ENCODE peak calls at places on chromosomes 13 and 19, in ten cellular contexts. M is left ventricle myocardium inferior, P is GM12878, X is fibroblast of mammary gland, J is brain microvascular endothelial cell, Z is testis, E is heart left ventricle, K is AG04450, U is psoas muscle, H is lower lobe of right lung. T is an unnamed sample.

GRCh38 chr19:2726160-2726855 is 5.1 kb upstream of the DIRAS1 start:
- DNase-seq in H (no peak), Z (no peak), E (no peak), K (no peak), X (no peak), M (no peak), P (no peak), U (peak), J (no peak), T (no peak)

GRCh38 chr19:55169136-55169535 is 2.7 kb upstream of the DNAAF3 start:
- DNase-seq in U (no peak), J (no peak), P (no peak), Z (no peak), H (no peak), X (no peak), E (no peak), K (no peak), M (no peak), T (no peak)

GRCh38 chr19:55457683-55458457 is 3.6 kb downstream of the ISOC2 start:
- DNase-seq in J (no peak), X (no peak), P (no peak), U (no peak), M (no peak), H (no peak), K (no peak), E (no peak), Z (no peak), T (no peak)

GRCh38 chr13:51800456-51800855 is 3.5 kb downstream of the DHRS12 start:
- DNase-seq in K (no peak), M (no peak), U (no peak), E (no peak), X (no peak), J (no peak), Z (no peak), H (no peak), P (no peak), T (no peak)

GRCh38 chr13:102651892-102652291 is 43.0 kb downstream of the METTL21C start:
- DNase-seq in Z (no peak), M (no peak), E (no peak), X (peak), J (peak), P (no peak), K (no peak), H (no peak), U (no peak), T (no peak)

GRCh38 chr19:1469200-1469935 is 9.6 kb downstream of the C19orf25 start:
- DNase-seq in Z (no peak), J (no peak), X (no peak), H (peak), U (peak), E (peak), M (no peak), P (no peak), K (no peak), T (no peak)

GRCh38 chr13:26255717-26256277 is 1.9 kb downstream of the CDK8 start:
- DNase-seq in J (no peak), P (no peak), K (no peak), X (peak), H (no peak), U (no peak), E (no peak), M (no peak), Z (no peak), T (no peak)

GRCh38 chr19:13669780-13670355 is 94.5 kb upstream of the MRI1 start:
- DNase-seq in H (no peak), E (no peak), U (no peak), J (no peak), Z (peak), M (no peak), K (no peak), X (no peak), P (no peak), T (no peak)

GRCh38 chr19:1161716-1162115 is 12.4 kb downstream of the SBNO2 start:
- DNase-seq in Z (no peak), X (no peak), J (no peak), K (no peak), H (peak), U (peak), E (no peak), M (no peak), P (no peak), T (no peak)

GRCh38 chr13:60612593-60612992 is 215.6 kb downstream of the TDRD3 start:
- DNase-seq in P (no peak), H (no peak), Z (no peak), X (no peak), K (no peak), J (no peak), U (no peak), E (no peak), M (no peak), T (no peak)

GRCh38 chr13:75481176-75482069 is 546 bp downstream of the TBC1D4 start:
- DNase-seq in Z (peak), E (peak), M (peak), X (no peak), P (no peak), K (no peak), J (no peak), U (peak), H (peak), T (no peak)

GRCh38 chr13:41019027-41019487 is at the start of gene ELF1:
- DNase-seq in J (peak), K (no peak), H (peak), M (no peak), Z (peak), E (peak), P (peak), X (peak), U (no peak), T (peak)

GRCh38 chr13:111410232-111411021 is 90.0 kb downstream of the TEX29 start:
- DNase-seq in K (no peak), H (no peak), X (no peak), J (no peak), E (no peak), P (no peak), Z (no peak), U (no peak), M (no peak), T (no peak)

GRCh38 chr19:41703602-41704293 is 4.7 kb upstream of the CEACAM5 start:
- DNase-seq in E (no peak), U (no peak), Z (no peak), M (no peak), P (no peak), J (no peak), X (no peak), K (no peak), H (no peak), T (no peak)

GRCh38 chr13:71625183-71625582 is 241.8 kb downstream of the DACH1 start:
- DNase-seq in P (no peak), X (no peak), M (no peak), H (no peak), K (no peak), Z (no peak), E (no peak), J (no peak), U (no peak), T (no peak)

GRCh38 chr19:45878043-45878794 is 7.7 kb downstream of the IRF2BP1 start:
- DNase-seq in U (no peak), E (no peak), J (no peak), Z (no peak), K (no peak), P (no peak), H (no peak), M (no peak), X (no peak), T (no peak)

GRCh38 chr19:33395561-33396550 is 22.3 kb downstream of the CEBPG start:
- DNase-seq in J (no peak), E (no peak), H (peak), Z (peak), U (peak), M (peak), P (no peak), K (no peak), X (peak), T (no peak)

GRCh38 chr13:48066310-48066989 is 28.5 kb downstream of the MED4 start:
- DNase-seq in X (peak), J (no peak), M (no peak), E (no peak), U (no peak), K (no peak), H (no peak), Z (no peak), P (peak), T (no peak)

GRCh38 chr19:15836345-15836594 is 20.8 kb upstream of the OR10H1 start:
- DNase-seq in M (no peak), Z (peak), K (no peak), X (peak), H (no peak), U (no peak), P (no peak), E (no peak), J (peak), T (no peak)

GRCh38 chr13:50608357-50608756 is 235.1 kb downstream of the DLEU7 start:
- DNase-seq in P (no peak), X (no peak), J (no peak), Z (no peak), H (no peak), K (no peak), E (no peak), M (no peak), U (no peak), T (no peak)

GRCh38 chr13:49806126-49806536 is 13.6 kb upstream of the KPNA3 start:
- DNase-seq in Z (no peak), X (peak), K (no peak), M (no peak), P (no peak), U (no peak), E (no peak), J (no peak), H (no peak), T (no peak)

GRCh38 chr13:59689057-59689456 is 474.7 kb downstream of the DIAPH3 start:
- DNase-seq in M (no peak), Z (no peak), E (no peak), K (no peak), P (no peak), X (no peak), J (no peak), U (no peak), H (no peak), T (no peak)

GRCh38 chr19:29843180-29844051 is 31.6 kb downstream of the CCNE1 start:
- DNase-seq in K (no peak), J (peak), M (peak), E (peak), U (peak), H (peak), P (no peak), Z (peak), X (peak), T (no peak)

GRCh38 chr19:4537953-4538600 is 1.8 kb downstream of the LRG1 start:
- DNase-seq in U (no peak), K (no peak), P (no peak), H (no peak), J (no peak), X (no peak), Z (peak), M (no peak), E (no peak), T (no peak)

GRCh38 chr13:35695411-35695810 is 218.9 kb upstream of the MAB21L1 start:
- DNase-seq in J (no peak), Z (no peak), E (no peak), H (no peak), M (no peak), P (no peak), X (peak), U (no peak), K (no peak), T (no peak)

GRCh38 chr19:42394751-42395150 is 4.7 kb upstream of the CNFN start:
- DNase-seq in J (no peak), K (no peak), P (no peak), Z (no peak), X (no peak), M (no peak), E (no peak), H (no peak), U (no peak), T (no peak)

GRCh38 chr13:41512441-41512840 is 55.1 kb downstream of the RGCC start:
- DNase-seq in U (no peak), H (no peak), J (no peak), E (no peak), X (no peak), M (no peak), Z (no peak), P (no peak), K (no peak), T (no peak)

GRCh38 chr13:29911781-29912478 is 61.5 kb upstream of the UBL3 start:
- DNase-seq in Z (no peak), H (no peak), X (no peak), M (no peak), U (no peak), J (no peak), P (no peak), K (no peak), E (no peak), T (no peak)

GRCh38 chr13:62130016-62130970 is 714.6 kb upstream of the PCDH20 start:
- DNase-seq in Z (no peak), K (no peak), X (no peak), H (no peak), J (no peak), M (no peak), U (no peak), E (no peak), P (no peak), T (no peak)

GRCh38 chr13:43057653-43058317 is 34.4 kb downstream of the DNAJC15 start:
- DNase-seq in E (peak), Z (no peak), X (no peak), U (no peak), M (no peak), K (no peak), H (no peak), J (peak), P (no peak), T (no peak)

GRCh38 chr13:26710166-26710565 is 50.4 kb downstream of the GPR12 start:
- DNase-seq in H (no peak), M (no peak), P (no peak), U (no peak), E (no peak), J (no peak), Z (no peak), X (no peak), K (no peak), T (no peak)

GRCh38 chr19:46975918-46976782 is 43.5 kb upstream of the NPAS1 start:
- DNase-seq in J (peak), U (peak), H (peak), M (peak), X (peak), Z (peak), E (peak), P (no peak), K (peak), T (peak)

GRCh38 chr13:37277435-37278144 is 172.1 kb upstream of the CSNK1A1L start:
- DNase-seq in P (no peak), M (no peak), H (no peak), Z (no peak), E (no peak), X (peak), U (no peak), J (no peak), K (peak), T (no peak)

GRCh38 chr19:23070353-23070781 is 46.5 kb upstream of the ZNF730 start:
- DNase-seq in M (peak), P (no peak), H (no peak), Z (peak), E (peak), X (peak), J (peak), K (no peak), U (peak), T (no peak)

DNA sequence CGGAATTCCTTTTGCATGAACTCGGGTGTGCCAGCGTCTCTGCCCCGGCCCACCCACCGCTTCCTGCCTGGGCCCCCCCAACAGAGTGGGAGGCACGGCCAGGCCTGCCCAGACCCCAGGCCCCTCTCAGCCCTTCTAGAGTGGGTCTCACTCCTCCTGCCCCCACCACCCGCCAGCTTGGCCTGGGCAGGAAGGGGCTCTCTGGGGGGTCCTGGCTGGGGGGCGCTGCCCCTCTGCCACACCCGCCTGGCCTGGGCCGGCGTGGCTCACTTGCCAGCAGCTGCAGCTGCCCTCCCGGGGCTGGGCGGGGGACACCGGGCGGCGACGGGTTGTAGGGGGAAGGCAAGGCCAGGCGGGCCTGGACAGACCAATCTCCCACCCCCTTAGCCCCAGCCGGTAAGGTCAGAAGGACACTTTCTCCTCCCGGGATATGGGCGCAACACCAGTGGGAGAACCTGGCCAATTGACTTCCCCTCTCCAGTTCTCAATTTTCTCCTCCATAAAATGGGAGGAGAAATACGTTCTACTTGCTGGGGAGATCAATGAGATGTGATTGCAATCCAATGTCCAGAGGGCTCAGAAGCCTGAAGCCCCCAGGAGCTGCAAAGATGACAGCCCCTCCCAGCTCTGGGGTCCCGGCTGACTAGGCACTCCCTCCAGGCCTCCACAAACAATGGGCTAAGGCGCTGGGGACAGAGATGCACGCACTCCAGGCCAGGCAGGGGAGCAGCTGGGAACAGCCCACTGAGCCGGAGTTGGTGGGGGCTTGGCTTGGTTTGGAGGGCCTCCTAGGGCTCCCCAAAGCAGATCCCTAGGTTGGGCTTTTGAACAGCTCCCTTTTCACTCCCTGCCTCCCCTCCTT is 2.4 kb downstream of the CRLF1 start:
- DNase-seq in J (no peak), E (no peak), U (no peak), K (no peak), P (no peak), X (no peak), M (no peak), H (no peak), Z (no peak), T (no peak)
- H3K4me3 ChIP-seq in J (no peak), E (peak), U (no peak), K (no peak), P (no peak), X (no peak), M (peak), H (no peak), Z (no peak), T (no peak)

DNA sequence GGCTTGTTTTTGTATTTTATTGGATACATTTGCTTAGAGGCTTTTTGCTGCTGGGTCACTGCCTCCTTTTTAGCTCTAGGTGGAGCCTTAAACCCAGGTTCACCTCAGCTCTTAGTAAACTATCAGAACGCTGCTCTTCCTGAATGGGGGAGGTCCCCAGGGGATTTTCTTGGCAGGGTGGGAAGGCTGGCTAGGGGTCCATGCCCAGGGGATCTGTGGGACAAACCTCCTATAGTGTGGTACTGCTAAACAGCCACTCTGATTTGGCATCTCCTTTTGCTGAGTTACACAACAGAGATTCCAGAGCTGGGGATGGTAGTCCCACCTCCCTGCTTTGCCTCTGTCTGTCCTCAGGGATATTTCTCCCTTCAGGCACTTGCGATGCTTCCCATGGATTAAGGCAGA is 204.9 kb downstream of the ZIC5 start:
- DNase-seq in M (no peak), J (peak), Z (no peak), K (no peak), U (no peak), E (no peak), P (no peak), H (no peak), X (no peak), T (no peak)
- TF ChIP-seq CTCF in M (no peak), J (peak), Z (no peak), K (no peak), U (no peak), E (no peak), P (peak), H (no peak), X (no peak), T (peak)

DNA sequence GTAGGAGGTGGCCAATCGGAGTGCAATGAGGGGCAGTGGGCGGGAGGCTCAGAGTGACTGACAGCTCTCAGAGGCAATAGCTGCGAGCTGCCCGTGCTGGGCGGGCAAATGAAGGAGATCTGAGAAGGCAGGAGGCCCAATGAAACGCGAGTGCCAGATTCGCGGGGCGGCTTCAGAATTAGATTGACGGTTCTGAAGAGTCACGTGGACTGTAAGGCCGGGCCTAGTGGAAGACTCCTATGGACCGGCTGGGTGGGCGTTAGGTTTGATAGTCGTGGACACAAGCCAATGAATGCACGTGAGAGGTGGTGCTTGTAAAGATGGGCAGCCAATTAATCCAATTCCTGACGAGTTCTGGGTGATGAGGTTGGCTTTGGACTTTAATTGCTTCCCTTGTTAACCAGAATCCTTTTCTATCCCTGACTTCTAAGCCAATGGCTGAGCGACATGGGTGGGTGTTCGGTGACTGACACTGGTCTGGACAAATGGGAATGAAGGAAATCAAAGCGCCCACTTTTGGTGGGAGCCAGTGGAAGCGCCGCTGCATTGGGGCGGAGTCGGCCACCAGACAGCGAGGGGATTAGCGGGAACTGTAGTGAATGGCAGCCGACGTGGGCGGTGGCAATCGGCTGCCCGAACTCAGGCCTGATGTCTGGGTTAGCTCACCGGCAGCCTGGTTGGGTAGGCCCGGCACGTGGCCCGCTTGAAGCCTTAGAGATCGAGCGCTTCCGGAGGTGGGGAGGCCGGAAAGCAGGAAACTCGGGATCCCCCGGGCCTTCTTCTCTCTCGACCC is 524 bp upstream of the KHSRP start:
- DNase-seq in H (peak), K (peak), Z (peak), M (peak), J (peak), E (peak), X (peak), U (peak), P (peak), T (peak)
- H3K4me3 ChIP-seq in H (peak), K (no peak), Z (no peak), M (peak), J (no peak), E (peak), X (peak), U (peak), P (peak), T (peak)

DNA sequence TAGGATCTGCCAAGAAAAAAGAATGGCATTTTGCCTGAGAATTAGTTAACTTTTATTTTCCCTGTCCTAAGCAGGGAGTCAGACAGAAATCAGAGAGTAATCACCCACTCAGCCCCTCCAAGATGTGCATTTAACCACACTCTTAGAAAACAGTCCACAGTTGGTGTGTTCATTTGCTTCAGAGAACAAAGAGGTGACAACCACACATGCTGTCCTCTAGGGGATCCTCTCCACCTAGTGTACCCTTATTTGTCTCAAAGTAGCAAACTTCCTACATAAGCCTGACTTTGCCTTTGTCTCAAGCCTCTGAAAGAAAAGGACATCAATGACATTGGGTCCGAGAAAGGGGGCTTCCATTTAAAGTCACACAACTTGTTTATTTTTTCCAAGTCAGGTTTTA is 107.0 kb upstream of the RFC3 start:
- DNase-seq in Z (no peak), X (no peak), J (no peak), U (no peak), E (no peak), M (no peak), P (no peak), K (no peak), H (no peak), T (no peak)
- TF ChIP-seq CTCF in Z (no peak), X (no peak), J (no peak), U (no peak), E (no peak), M (no peak), P (no peak), K (no peak), H (no peak), T (no peak)

GRCh38 chr19:8148410-8149231 is 771 bp downstream of the FBN3 start:
- DNase-seq in M (no peak), X (no peak), P (no peak), J (no peak), H (peak), K (no peak), E (no peak), Z (no peak), U (no peak), T (no peak)
- H3K4me3 ChIP-seq in M (peak), X (no peak), P (no peak), J (no peak), H (peak), K (no peak), E (peak), Z (peak), U (peak), T (no peak)

GRCh38 chr13:70622785-70623184 is 514.5 kb upstream of the KLHL1 start:
- DNase-seq in X (no peak), U (no peak), J (no peak), P (no peak), M (no peak), H (no peak), Z (no peak), E (no peak), K (no peak), T (no peak)

GRCh38 chr13:70623260-70623659 is 515.0 kb upstream of the KLHL1 start:
- DNase-seq in X (peak), J (no peak), M (no peak), P (no peak), E (no peak), U (no peak), K (no peak), Z (no peak), H (no peak), T (no peak)
- TF ChIP-seq CTCF in X (peak), J (no peak), M (peak), P (no peak), E (no peak), U (no peak), K (peak), Z (peak), H (peak), T (no peak)

T was measured in epithelial cell of proximal tubule.